ENCODE peak calls at places on chromosome 19, in four cellular contexts. L is stimulated activated naive B cell treated with anti-CD40 and anti-IgM and Interleukin-4, amounts not matched to agents 10 μg/mL and 1 μg/mL and 100 μg/mL, for 72 hours; T is left colon; O is Right ventricle myocardium superior. Q is an unnamed sample.

GRCh38 chr19:1066748-1067340 is at the start of gene ARHGAP45:
- DNase-seq in L (peak), T (peak), O (peak), Q (peak)

GRCh38 chr19:49981603-49982593 is 20.9 kb upstream of the SIGLEC11 start:
- DNase-seq in O (peak), L (no peak), T (no peak), Q (peak)

GRCh38 chr19:2246801-2247361 is 2.2 kb upstream of the AMH start:
- DNase-seq in L (no peak), T (no peak), O (peak), Q (peak)

GRCh38 chr19:3024870-3025515 is 4.1 kb downstream of the TLE2 start:
- DNase-seq in O (no peak), T (peak), L (no peak), Q (no peak)

GRCh38 chr19:5354403-5354802 is 13.8 kb upstream of the PTPRS start:
- DNase-seq in T (no peak), L (peak), O (no peak), Q (no peak)

GRCh38 chr19:1259206-1259872 is 9.8 kb upstream of the CIRBP start:
- DNase-seq in O (peak), L (peak), T (peak), Q (peak)

GRCh38 chr19:10828981-10829821 is 6.8 kb downstream of the TMED1 start:
- DNase-seq in T (no peak), O (no peak), L (no peak), Q (peak)

GRCh38 chr19:48962029-48962848 is 2.9 kb upstream of the FTL start:
- DNase-seq in O (peak), T (peak), L (peak), Q (peak)

GRCh38 chr19:19602136-19602712 is 16.3 kb downstream of the PBX4 start:
- DNase-seq in T (no peak), L (no peak), O (no peak), Q (no peak)

GRCh38 chr19:4284176-4284958 is 5.3 kb downstream of the SHD start:
- DNase-seq in O (no peak), T (peak), L (no peak), Q (no peak)

GRCh38 chr19:15199652-15200574 is 882 bp downstream of the NOTCH3 start:
- DNase-seq in O (peak), L (no peak), T (peak), Q (peak)

GRCh38 chr19:10766049-10766623 is 48.3 kb downstream of the DNM2 start:
- DNase-seq in O (no peak), T (no peak), L (no peak), Q (peak)

GRCh38 chr19:48553676-48554384 is 1.9 kb downstream of the SULT2B1 start:
- DNase-seq in T (peak), L (no peak), O (no peak), Q (no peak)

GRCh38 chr19:42295831-42296525 is 6.0 kb upstream of the PRR19 start:
- DNase-seq in L (peak), T (peak), O (peak), Q (peak)

GRCh38 chr19:18433039-18433691 is 4.8 kb downstream of the ISYNA1 start:
- DNase-seq in O (peak), L (no peak), T (peak), Q (peak)

Q was measured in right cardiac atrium.